ENCODE peak calls at places on chromosomes 4 and X, in four cellular contexts. K is GM12878, C is HepG2, I is K562. A is an unnamed sample.
A peak's percentile ranks its signal among the peaks of the same experiment; 100 is the strongest.

GRCh38 chr4:123446791-123447474 is 50.3 kb downstream of the SPRY1 start:
- DNase-seq in K (no peak), C (peak; percentile 71), I (no peak), A (no peak)

GRCh38 chr4:112120021-112120420 is 25.2 kb upstream of the FAM241A start:
- DNase-seq in I (no peak), C (no peak), K (no peak), A (no peak)

GRCh38 chrX:33447285-33447684 is 235.9 kb upstream of the DMD start:
- DNase-seq in C (no peak), K (no peak), I (no peak), A (no peak)

GRCh38 chrX:53048169-53049126 is at the start of gene GPR173:
- DNase-seq in I (no peak), K (no peak), C (no peak), A (peak; percentile 57)

GRCh38 chrX:78571849-78572248 is 87.3 kb downstream of the RTL3 start:
- DNase-seq in I (no peak), C (no peak), K (no peak), A (no peak)

GRCh38 chr4:37873383-37873782 is 17.5 kb upstream of the TBC1D1 start:
- DNase-seq in C (peak; percentile 78), I (no peak), K (no peak), A (no peak)

GRCh38 chr4:10662937-10663336 is 21.6 kb downstream of the CLNK start:
- DNase-seq in C (no peak), I (peak; percentile 50), K (no peak), A (no peak)

GRCh38 chr4:151045907-151046306 is 30.8 kb upstream of the LRBA start:
- DNase-seq in K (no peak), I (peak; percentile 47), C (peak; percentile 31), A (peak; percentile 33)

GRCh38 chr4:111806331-111806730 is 338.9 kb upstream of the FAM241A start:
- DNase-seq in C (peak; percentile 21), I (no peak), K (no peak), A (peak; percentile 64)

GRCh38 chr4:120769227-120769626 is 153.3 kb downstream of the PRDM5 start:
- DNase-seq in I (no peak), K (no peak), C (no peak), A (no peak)

GRCh38 chrX:72107320-72107719 is 24.4 kb downstream of the RTL5 start:
- DNase-seq in K (no peak), I (no peak), C (no peak), A (no peak)
- TF ChIP-seq CREM in K (no peak), I (no peak), C (no peak), A (no peak)

DNA sequence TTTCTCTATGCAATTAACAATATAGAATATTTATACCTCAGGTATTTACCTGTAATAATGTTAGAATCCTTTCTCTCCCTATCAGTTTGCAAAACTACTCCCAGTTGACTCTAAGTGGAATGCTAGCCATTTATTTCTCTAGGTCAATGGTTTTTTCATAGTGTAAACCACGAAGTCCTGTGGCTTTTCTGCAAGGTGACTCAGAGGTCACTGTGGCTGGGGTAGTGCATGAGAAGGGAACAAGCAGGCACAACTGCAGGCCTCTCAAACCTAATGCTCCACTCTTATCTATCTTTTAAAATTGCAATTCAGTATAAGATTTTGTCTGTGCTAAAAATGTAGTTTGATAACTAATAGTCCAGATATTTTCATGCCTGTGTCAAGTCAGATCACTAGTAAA is 159.4 kb downstream of the ANTXR2 start:
- DNase-seq in C (no peak), I (no peak), K (no peak), A (no peak)
- TF ChIP-seq CREM in C (no peak), I (no peak), K (no peak), A (no peak)

GRCh38 chr4:153142700-153143438 is 61.4 kb upstream of the TRIM2 start:
- DNase-seq in C (peak; percentile 63), I (peak; percentile 74), K (no peak), A (peak; percentile 73)

GRCh38 chr4:153140294-153140693 is 63.9 kb upstream of the TRIM2 start:
- DNase-seq in K (no peak), I (no peak), C (no peak), A (no peak)

GRCh38 chr4:153146031-153146430 is 58.2 kb upstream of the TRIM2 start:
- DNase-seq in C (no peak), K (no peak), I (no peak), A (no peak)

GRCh38 chr4:153141238-153141637 is 63.0 kb upstream of the TRIM2 start:
- DNase-seq in C (no peak), K (no peak), I (no peak), A (no peak)

DNA sequence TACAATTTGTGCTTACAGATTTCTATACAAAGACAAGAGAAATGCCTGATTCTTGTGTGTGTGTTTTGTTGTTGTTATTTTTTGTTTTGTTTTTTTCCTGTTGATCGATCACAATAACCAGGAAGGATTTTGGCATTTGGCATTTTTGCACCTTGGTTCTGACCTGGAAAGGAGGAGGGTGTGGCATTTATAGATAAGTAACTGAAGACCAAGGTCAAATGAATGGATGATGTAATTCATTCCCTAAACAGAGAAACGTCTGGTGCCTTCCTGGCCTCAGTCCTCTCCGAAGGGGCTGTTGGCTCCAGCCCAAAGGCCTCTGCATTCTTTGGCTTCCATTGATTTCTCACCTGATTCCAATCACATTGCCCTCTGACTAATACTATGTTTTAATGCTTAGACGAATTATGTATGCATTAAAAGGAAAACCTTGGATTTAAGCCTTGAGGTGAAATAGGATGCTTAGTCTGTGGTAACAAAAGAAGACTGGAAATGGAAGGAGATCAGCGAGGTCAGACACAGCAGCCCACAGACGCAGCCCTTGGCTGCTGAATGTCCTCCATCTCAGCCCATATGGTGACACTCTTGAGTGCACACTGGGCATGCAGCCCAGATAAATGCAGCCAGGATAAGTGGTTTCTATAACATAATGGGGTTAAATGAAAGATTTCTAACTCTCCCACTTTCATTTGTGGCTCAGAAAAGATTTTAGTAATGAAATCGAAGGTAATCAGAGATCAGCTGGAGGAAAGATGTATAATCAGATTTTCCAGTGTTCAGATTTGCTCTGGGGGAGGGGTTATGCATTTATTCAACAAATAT is 60.5 kb upstream of the TRIM2 start:
- DNase-seq in I (peak; percentile 17), K (no peak), C (no peak), A (no peak)
- TF ChIP-seq CREM in I (no peak), K (no peak), C (no peak), A (no peak)

GRCh38 chr4:173747537-173748257 is 217.7 kb upstream of the HAND2 start:
- DNase-seq in I (no peak), C (no peak), K (no peak), A (no peak)

GRCh38 chr4:173758132-173758531 is 228.1 kb upstream of the HAND2 start:
- DNase-seq in K (no peak), I (no peak), C (no peak), A (no peak)

GRCh38 chr4:173753408-173753807 is 223.4 kb upstream of the HAND2 start:
- DNase-seq in K (no peak), C (no peak), I (no peak), A (no peak)

GRCh38 chr4:173748353-173748752 is 218.3 kb upstream of the HAND2 start:
- DNase-seq in K (no peak), I (no peak), C (no peak), A (no peak)

DNA sequence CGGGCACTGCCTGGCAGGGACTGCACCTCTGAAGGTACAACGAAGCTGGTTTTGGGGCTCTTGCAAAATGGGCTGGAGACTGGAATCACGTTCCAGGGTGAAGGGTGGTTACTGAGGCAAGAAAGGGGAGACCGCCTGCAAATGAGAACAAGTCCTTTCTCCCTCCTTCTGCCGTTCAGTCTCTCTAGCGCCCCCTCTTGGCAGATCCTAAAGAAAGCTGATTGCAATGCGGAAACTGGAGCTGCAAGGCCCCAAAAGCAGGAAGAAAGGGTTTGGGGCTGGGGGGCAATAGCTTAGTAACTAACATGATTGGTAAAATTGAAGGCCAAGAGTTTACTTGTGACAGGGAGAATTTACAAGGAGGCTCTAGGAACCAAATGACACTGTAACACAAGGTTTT is 222.6 kb upstream of the HAND2 start:
- DNase-seq in I (peak; percentile 40), C (peak; percentile 18), K (no peak), A (peak; percentile 88)
- TF ChIP-seq CREM in I (no peak), C (no peak), K (no peak), A (no peak)

GRCh38 chrX:130902446-130902782 is 595 bp downstream of the ENOX2 start:
- DNase-seq in K (no peak), I (no peak), C (no peak), A (no peak)

GRCh38 chrX:130893356-130894085 is 9.5 kb downstream of the ENOX2 start:
- DNase-seq in I (no peak), K (no peak), C (no peak), A (no peak)

GRCh38 chrX:130895299-130895698 is 7.7 kb downstream of the ENOX2 start:
- DNase-seq in I (no peak), C (no peak), K (no peak), A (no peak)

GRCh38 chrX:130896026-130896425 is 7.0 kb downstream of the ENOX2 start:
- DNase-seq in I (no peak), K (no peak), C (no peak), A (no peak)

DNA sequence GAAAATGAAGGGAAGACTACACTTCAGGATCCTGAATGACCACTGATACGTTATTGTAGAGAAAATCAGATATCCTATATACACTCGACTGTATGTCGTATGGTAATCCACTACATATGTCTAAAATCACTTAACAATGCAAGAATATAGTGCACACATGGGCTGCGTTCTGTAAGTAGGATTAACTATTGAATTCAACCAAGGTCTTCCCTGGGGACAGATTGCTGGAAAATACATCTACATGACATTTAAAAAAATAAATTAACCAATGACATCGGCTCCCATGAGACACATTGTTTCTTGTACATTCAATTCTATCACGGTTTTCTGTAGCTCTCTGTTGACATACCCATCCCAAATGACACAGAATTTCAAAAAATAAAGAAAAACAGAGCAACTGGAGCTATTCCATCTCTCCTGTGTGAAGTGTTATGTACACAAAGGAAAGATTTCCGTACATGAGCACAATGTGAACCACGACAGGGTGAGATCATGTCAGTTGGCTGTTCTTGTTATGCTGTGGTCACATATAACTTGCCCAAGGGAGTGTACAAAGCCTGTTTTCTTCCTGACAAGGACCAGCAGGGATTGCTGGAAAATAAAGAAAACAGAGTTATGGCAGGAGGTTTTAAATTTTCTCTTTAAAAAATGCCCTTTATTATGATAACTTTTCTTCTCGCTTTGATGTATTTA is 6.0 kb downstream of the ENOX2 start:
- DNase-seq in K (no peak), I (no peak), C (no peak), A (no peak)
- TF ChIP-seq CREM in K (no peak), I (no peak), C (no peak), A (no peak)

GRCh38 chrX:41391606-41392005 is 55.5 kb upstream of the NYX start:
- DNase-seq in C (no peak), K (no peak), I (no peak), A (no peak)
- TF ChIP-seq CREM in C (no peak), K (no peak), I (no peak), A (no peak)

A was measured in WTC11.